ENCODE peak calls at places on chromosomes 16 and 17, in eight cellular contexts. J, X, T, D, C, M, A and E are unnamed samples. For H3K36me3, the result is how much of the 10 kb centered on the place peaks cover.

GRCh38 chr17:44807817-44808155 is 22.3 kb downstream of the GJC1 start:
- DNase-seq in J (no peak), X (no peak), T (no peak), D (no peak), C (no peak), M (peak), A (no peak), E (no peak)

GRCh38 chr17:69592692-69593350 is 178.3 kb downstream of the MAP2K6 start:
- DNase-seq in J (no peak), X (no peak), T (no peak), D (peak), C (peak), M (peak), A (no peak), E (no peak)

GRCh38 chr16:22171953-22172352 is 9.6 kb downstream of the SDR42E2 start:
- DNase-seq in J (no peak), X (no peak), T (no peak), D (no peak), C (no peak), M (no peak), A (no peak), E (no peak)

GRCh38 chr17:75407655-75408352 is 2.3 kb upstream of the GRB2 start:
- DNase-seq in J (peak), X (no peak), T (no peak), D (no peak), C (no peak), M (no peak), A (no peak), E (no peak)

GRCh38 chr17:13589658-13590057 is 12.1 kb downstream of the HS3ST3A1 start:
- DNase-seq in J (peak), X (no peak), T (no peak), D (peak), C (no peak), M (no peak), A (peak), E (no peak)

GRCh38 chr17:45265823-45266222 is 3.9 kb upstream of the SPATA32 start:
- DNase-seq in J (no peak), X (no peak), T (peak), D (no peak), C (peak), M (peak), A (peak), E (no peak)

GRCh38 chr17:71975331-71975801 is 145.5 kb upstream of the SOX9 start:
- DNase-seq in J (no peak), X (peak), T (peak), D (no peak), C (peak), M (peak), A (peak), E (no peak)

GRCh38 chr17:34580685-34581445 is 1.5 kb downstream of the TMEM132E start:
- DNase-seq in J (no peak), X (peak), T (peak), D (no peak), C (no peak), M (peak), A (no peak), E (no peak)

GRCh38 chr17:36722121-36722902 is 120.9 kb downstream of the MRM1 start:
- DNase-seq in J (no peak), X (peak), T (peak), D (no peak), C (peak), M (peak), A (peak), E (peak)

GRCh38 chr17:2025220-2025621 is at the start of gene RTN4RL1:
- DNase-seq in J (peak), X (peak), T (peak), D (peak), C (no peak), M (peak), A (peak), E (peak)

GRCh38 chr16:82755570-82756282 is 129.0 kb downstream of the CDH13 start:
- DNase-seq in J (no peak), X (peak), T (no peak), D (no peak), C (no peak), M (peak), A (no peak), E (peak)

GRCh38 chr16:1635070-1635469 is 22.9 kb downstream of the CRAMP1 start:
- DNase-seq in J (no peak), X (no peak), T (no peak), D (no peak), C (no peak), M (no peak), A (no peak), E (no peak)

DNA sequence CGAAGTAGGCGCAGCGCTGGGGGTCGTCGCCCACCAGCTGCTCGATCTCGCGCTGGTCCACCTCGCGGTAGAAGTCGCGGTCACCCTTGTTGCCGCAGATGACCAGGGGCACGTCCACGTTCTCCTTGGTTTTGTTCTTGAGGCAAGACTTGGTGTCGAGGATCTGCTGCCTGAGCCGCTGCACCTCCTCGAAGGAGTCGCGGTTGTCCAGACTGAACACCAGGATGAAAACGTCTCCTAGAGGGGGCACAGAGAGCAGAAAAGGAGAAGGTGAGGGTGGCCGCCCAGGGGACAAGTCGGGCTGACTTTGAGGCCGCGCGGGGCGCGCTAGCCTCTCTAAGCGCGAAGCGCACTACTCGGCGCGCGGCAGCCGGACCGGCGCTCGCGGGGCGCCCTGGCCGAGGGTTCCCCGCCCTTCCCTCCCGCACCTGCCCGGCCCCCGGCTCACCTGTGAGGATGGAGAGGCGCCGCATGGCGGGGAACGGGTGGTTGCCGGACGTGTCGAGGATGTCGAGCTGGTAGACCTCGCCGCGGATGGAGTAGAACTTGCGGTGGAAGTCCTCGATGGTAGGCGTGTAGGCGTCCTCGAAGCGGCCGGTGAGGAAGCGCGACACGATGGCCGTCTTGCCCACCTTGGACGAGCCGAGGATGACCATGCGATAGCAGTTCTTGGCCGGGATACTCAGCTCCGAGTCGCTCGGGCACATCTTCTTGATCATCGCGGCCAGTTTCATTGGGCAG is 577 bp downstream of the RASD1 start:
- DNase-seq in J (no peak), X (peak), T (peak), D (peak), C (peak), M (peak), A (peak), E (no peak)
- H2AFZ ChIP-seq in J (no peak), X (no peak), T (peak), D (peak), C (peak), M (peak), A (no peak), E (no peak)

DNA sequence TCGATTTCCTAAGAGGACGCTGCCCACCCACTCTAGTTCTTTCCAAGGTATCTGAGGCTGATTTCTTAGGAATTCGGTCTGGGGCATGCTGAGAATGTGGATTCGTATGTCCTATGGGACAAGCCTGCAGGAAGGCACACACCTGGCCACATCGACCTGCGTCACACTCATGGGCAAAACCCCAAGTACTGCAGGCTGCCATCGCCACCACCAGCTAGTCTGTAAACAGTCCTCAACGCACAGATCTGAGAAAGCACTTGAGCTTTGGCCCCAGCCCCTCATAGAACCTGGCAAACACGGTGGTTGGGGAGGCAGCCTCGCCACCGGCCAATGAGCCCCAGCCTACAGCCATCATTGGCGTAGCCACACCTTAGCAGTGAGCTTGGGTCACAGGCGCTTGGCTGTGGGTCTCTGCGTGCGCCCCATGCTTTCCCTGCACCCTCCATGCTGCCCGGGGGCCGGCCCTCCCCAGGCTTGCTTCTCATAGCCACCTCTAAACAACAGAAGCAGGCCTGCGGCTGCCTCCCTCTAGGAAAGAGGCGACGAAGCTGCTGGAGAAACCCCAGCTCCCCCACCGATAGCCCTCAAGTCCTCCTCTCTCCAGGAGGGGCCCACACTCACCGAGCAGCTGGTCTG is 75.1 kb downstream of the ZNF778 start:
- DNase-seq in J (no peak), X (no peak), T (no peak), D (peak), C (no peak), M (no peak), A (no peak), E (no peak)
- H3K36me3 ChIP-seq in J (under half), X (under half), T (under half), D (under half), C (under half), M (under half), A (under half), E (under half)

DNA sequence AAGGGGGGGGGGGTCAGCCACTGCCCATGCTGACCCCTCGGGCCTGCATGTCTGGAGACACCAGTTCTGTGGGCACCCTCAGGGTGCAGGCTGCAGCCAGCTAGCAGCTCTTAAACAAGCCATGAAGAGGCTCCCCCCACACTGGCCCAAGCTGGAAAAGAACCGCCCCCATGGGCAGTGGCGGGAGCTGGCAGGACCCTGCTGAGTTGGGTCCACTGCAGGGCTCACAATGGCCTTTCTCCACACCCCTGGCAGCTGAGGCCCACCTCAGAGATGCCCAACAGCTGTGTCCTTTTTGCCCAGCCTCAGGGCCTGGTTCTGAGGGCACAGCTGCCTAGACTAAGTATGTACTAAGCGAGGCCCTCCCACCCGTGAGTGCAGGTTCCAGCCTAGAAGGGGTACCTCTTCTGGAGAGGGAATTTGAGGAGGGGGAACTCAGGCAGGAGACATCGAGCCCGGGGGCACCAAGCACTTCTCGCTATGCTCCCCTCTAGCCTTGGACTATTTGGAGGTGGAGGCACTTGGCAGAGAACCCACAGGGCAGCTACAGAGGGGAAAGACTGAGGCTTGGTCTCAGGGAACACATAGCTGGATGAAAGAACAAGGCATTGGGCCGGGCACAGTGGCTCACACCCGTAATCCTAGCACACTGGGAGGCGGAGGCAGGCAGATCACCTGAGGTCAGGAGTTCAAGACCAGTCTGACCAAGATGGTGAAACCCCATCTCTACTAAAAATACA is 3.2 kb downstream of the THRA start:
- DNase-seq in J (no peak), X (no peak), T (no peak), D (no peak), C (no peak), M (no peak), A (no peak), E (peak)
- H3K27ac ChIP-seq in J (no peak), X (no peak), T (peak), D (no peak), C (peak), M (no peak), A (no peak), E (no peak)

DNA sequence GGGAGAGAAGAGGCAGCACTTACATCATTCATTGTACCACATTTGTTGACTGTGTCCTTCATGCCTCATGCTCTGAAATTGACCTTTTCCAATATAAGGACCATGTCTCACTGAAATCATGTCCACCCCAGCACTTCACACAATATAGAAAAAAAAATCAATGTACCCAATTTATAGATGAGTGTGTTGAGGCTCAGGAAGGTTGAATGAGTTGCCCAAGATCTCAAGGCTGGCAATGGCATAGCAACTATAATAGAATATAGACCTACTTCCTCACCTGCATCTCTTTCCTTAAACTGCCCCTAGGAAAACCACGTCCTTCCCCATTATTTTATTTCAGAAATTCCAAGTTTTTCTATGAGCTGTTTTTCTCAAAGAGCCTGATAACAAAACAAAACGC is 912 bp upstream of the VAT1L start:
- DNase-seq in J (no peak), X (no peak), T (no peak), D (no peak), C (no peak), M (no peak), A (no peak), E (peak)
- H2AFZ ChIP-seq in J (no peak), X (peak), T (no peak), D (no peak), C (no peak), M (peak), A (no peak), E (no peak)